ENCODE peak calls at places on chromosome 16, in four cellular contexts. S is AG09309, H is HCT116, Z is psoas muscle. T is an unnamed sample.

GRCh38 chr16:10635367-10636021 is 55.1 kb upstream of the EMP2 start:
- DNase-seq in Z (no peak), S (no peak), H (no peak), T (no peak)

GRCh38 chr16:83473109-83473508 is 334.7 kb upstream of the HSBP1 start:
- DNase-seq in S (peak), H (no peak), Z (no peak), T (no peak)

GRCh38 chr16:12208341-12209035 is 232.0 kb downstream of the SNX29 start:
- DNase-seq in S (no peak), H (no peak), Z (no peak), T (no peak)

GRCh38 chr16:23245268-23245667 is 56.8 kb upstream of the SCNN1B start:
- DNase-seq in S (no peak), Z (no peak), H (no peak), T (no peak)

GRCh38 chr16:82621796-82622195 is 5.0 kb upstream of the CDH13 start:
- DNase-seq in Z (no peak), S (no peak), H (no peak), T (no peak)

GRCh38 chr16:85853641-85854545 is 45.1 kb upstream of the IRF8 start:
- DNase-seq in S (no peak), Z (no peak), H (no peak), T (no peak)

GRCh38 chr16:16188827-16189226 is 34.5 kb downstream of the ABCC6 start:
- DNase-seq in S (no peak), Z (no peak), H (no peak), T (no peak)

GRCh38 chr16:88387941-88388627 is 5.3 kb downstream of the ZNF469 start:
- DNase-seq in S (no peak), H (no peak), Z (peak), T (no peak)

GRCh38 chr16:50692999-50693781 is at the start of gene NOD2:
- DNase-seq in S (no peak), H (no peak), Z (no peak), T (no peak)

GRCh38 chr16:61887903-61888302 is 148.3 kb downstream of the CDH8 start:
- DNase-seq in S (peak), Z (no peak), H (no peak), T (no peak)

GRCh38 chr16:73214825-73215481 is 167.0 kb upstream of the ZFHX3 start:
- DNase-seq in H (no peak), S (peak), Z (no peak), T (peak)

GRCh38 chr16:6643083-6643686 is 689.5 kb upstream of the RBFOX1 start:
- DNase-seq in Z (no peak), S (peak), H (no peak), T (peak)

GRCh38 chr16:2702871-2703745 is 16.9 kb downstream of the PRSS27 start:
- DNase-seq in S (no peak), Z (peak), H (no peak), T (no peak)

GRCh38 chr16:15811778-15812750 is 44.8 kb downstream of the MYH11 start:
- DNase-seq in S (peak), Z (no peak), H (no peak), T (peak)

GRCh38 chr16:6725634-6726331 is 606.9 kb upstream of the RBFOX1 start:
- DNase-seq in H (no peak), S (no peak), Z (no peak), T (no peak)

GRCh38 chr16:87499189-87499486 is 6.3 kb upstream of the ZCCHC14 start:
- DNase-seq in Z (no peak), H (no peak), S (peak), T (no peak)

GRCh38 chr16:84616515-84616914 is 1.4 kb downstream of the COTL1 start:
- DNase-seq in H (no peak), Z (no peak), S (no peak), T (no peak)

GRCh38 chr16:82094942-82095540 is 60.0 kb downstream of the HSD17B2 start:
- DNase-seq in S (no peak), H (no peak), Z (no peak), T (no peak)

GRCh38 chr16:2737238-2737605 is 15.2 kb upstream of the SRRM2 start:
- DNase-seq in Z (no peak), S (no peak), H (no peak), T (no peak)

GRCh38 chr16:5490499-5490898 is 392.9 kb upstream of the EEF2KMT start:
- DNase-seq in Z (no peak), H (peak), S (no peak), T (no peak)

GRCh38 chr16:86508028-86508946 is 2.0 kb upstream of the FOXF1 start:
- DNase-seq in S (no peak), Z (no peak), H (no peak), T (no peak)

GRCh38 chr16:23570992-23571632 is 13.6 kb downstream of the UBFD1 start:
- DNase-seq in Z (no peak), S (no peak), H (no peak), T (no peak)

GRCh38 chr16:11112723-11113348 is 143.2 kb downstream of the SOCS1 start:
- DNase-seq in H (no peak), S (no peak), Z (no peak), T (no peak)

GRCh38 chr16:67936876-67937605 is 391 bp upstream of the PSMB10 start:
- DNase-seq in H (no peak), Z (no peak), S (no peak), T (no peak)

GRCh38 chr16:89491974-89492687 is 1.8 kb upstream of the ANKRD11 start:
- DNase-seq in Z (no peak), S (no peak), H (no peak), T (no peak)

GRCh38 chr16:86096850-86097249 is 197.9 kb downstream of the IRF8 start:
- DNase-seq in H (no peak), S (no peak), Z (no peak), T (no peak)

GRCh38 chr16:3596101-3596861 is 15.1 kb downstream of the SLX4 start:
- DNase-seq in S (no peak), Z (no peak), H (no peak), T (no peak)

DNA sequence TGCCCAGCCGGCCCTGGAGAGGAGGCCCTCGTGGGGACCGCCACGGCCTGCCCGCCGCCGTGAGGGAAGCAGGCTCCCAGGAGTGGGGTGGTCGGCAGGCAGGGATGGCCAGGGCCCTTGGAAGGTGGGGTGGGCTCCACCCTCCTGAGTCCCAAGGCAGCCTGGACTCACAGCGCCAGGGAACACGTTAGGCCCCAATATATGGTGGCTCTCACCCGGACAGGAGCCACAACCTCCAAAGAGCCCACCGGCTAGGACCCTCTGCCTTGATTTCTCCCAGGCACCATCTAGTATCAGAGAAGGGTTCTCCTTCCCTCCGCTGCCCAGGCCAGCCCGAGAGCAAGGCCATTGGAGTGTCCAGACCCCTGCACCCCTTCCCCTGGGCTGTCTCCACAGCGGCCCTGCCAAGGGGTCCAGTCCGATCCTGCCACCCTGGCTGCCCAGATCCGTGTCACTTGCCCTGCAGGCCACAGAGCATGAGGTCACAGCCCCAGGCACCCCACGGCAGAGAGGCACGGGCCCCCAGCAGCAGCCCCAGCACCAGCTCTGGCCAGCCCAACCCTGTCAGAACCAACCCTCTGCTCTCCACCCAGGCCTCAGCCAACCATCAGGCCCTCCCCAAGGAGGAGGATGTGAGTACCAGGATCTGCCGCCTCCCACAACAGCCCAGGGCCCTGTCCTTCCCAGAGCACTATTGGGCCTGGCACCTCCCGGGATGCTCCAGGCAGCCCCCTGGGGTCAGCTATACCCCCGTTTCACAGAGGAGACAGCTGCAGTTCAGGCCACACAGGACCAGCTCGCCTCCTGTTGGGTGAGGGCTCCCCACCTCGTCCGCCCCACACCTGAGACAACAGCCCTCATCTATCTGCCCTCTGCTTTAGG is 1.1 kb upstream of the AXIN1 start:
- DNase-seq in H (no peak), S (no peak), Z (no peak), T (no peak)
- H3K4me3 ChIP-seq in H (peak), S (no peak), Z (peak), T (peak)

DNA sequence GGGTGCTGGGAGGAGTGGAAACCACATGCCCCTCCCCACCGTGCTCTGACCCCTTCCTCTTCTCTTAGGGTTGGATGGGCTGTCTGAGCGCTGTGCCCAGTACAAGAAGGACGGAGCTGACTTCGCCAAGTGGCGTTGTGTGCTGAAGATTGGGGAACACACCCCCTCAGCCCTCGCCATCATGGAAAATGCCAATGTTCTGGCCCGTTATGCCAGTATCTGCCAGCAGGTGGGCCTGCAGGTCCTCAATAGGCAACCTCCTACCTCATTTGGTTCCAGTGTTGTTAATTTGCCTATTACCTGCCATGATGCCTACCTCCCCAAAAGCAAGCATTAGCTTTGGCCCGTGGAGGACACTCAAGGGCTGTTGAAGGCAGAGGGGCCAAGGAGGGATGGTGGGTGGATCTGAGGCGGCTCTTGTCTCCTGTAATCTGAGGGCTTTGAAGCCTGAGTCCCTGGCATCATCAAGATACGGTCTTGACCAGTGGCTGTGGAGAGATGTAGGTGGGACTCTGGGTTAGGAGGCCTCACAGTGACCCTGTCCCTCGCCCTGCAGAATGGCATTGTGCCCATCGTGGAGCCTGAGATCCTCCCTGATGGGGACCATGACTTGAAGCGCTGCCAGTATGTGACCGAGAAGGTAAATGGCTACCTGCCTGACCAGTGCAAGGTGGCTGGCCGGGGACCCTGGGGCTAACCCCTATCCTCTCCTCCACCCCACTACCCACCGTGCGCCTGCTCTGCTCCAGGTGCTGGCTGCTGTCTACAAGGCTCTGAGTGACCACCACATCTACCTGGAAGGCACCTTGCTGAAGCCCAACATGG is 3.4 kb downstream of the ALDOA start:
- DNase-seq in H (no peak), Z (peak), S (no peak), T (no peak)
- H3K4me3 ChIP-seq in H (no peak), Z (peak), S (peak), T (peak)

GRCh38 chr16:55929184-55929583 is 54.0 kb upstream of the CES5A start:
- DNase-seq in H (no peak), S (no peak), Z (no peak), T (no peak)
- H3K4me3 ChIP-seq in H (no peak), S (no peak), Z (no peak), T (no peak)

GRCh38 chr16:27325736-27326135 is 12.0 kb downstream of the IL4R start:
- DNase-seq in H (no peak), Z (no peak), S (no peak), T (no peak)

GRCh38 chr16:27327586-27327915 is 13.8 kb downstream of the IL4R start:
- DNase-seq in S (no peak), Z (no peak), H (no peak), T (no peak)

GRCh38 chr16:27326251-27326650 is 12.5 kb downstream of the IL4R start:
- DNase-seq in Z (no peak), H (no peak), S (no peak), T (no peak)

GRCh38 chr16:27328937-27329336 is 15.2 kb downstream of the IL4R start:
- DNase-seq in Z (no peak), S (no peak), H (no peak), T (no peak)

DNA sequence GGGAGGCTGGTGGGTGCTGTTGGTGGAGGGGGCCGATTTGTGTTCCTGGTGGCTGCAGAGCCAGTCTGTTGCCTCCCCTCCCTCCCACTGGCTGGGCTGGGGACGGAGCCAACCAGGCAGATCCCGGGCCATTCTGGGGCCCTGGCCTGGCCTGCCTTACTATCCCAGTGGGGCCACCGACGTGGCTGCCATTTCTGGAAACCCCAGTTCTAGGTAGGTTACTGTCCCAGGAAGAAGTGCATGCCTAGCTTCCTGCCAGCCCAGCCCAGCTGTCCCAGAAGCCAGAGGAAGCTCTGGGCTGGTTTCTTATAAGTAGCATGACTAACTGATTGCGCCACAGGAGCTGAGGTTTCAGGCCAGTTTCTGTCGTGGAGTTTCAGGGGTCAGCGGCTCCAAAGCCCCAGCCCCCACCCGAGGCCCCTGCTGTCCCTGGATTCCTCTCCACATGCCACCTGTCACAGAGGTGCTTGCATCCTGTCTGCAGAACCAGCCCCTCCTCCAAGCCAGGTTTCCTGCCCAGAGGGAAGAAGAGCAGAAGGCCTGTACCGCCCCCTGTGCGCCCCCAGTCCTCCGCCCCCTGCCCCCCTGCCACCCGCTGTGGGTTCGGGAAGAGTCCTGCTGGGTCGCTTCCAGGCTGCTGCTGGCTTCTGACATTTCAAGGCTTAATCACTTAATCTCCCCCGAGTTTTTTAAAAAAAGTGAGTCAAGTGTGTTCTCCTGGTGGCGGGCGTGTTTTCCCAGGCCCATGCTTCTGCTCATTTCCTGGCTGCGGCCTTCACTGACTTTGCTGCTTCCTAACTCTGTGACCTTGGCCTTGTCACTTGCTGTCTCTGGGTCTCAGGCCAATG is 13.2 kb downstream of the IL4R start:
- DNase-seq in S (peak), Z (peak), H (peak), T (peak)
- H3K4me3 ChIP-seq in S (no peak), Z (peak), H (no peak), T (no peak)

GRCh38 chr16:70428178-70428998 is 10.5 kb downstream of the ST3GAL2 start:
- DNase-seq in H (peak), Z (peak), S (peak), T (peak)
- H3K4me3 ChIP-seq in H (peak), Z (peak), S (no peak), T (no peak)

GRCh38 chr16:21599158-21599993 is at the start of gene METTL9:
- DNase-seq in H (peak), Z (peak), S (peak), T (peak)
- H3K4me3 ChIP-seq in H (peak), Z (peak), S (peak), T (peak)

DNA sequence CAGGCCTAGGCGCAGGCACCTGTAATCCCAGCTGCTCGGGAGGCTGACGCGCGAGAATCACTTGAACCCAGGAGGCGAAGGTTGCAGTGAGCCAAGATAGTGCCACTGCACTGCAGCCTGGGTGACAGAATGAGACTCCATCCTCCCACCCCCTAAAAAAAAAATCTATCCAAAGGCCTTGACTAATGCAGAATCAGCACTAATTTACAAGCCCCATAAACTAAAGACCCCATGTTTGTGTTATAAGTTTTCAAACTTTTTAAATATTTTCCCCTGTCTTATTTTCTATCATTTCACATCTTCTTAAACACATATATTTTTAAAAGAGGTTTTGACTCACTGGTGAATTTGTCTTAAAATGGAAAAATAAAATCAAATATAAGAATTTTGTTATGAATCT is 713.1 kb downstream of the WWOX start:
- DNase-seq in H (no peak), S (no peak), Z (no peak), T (no peak)
- H3K4me3 ChIP-seq in H (no peak), S (no peak), Z (no peak), T (no peak)

GRCh38 chr16:46688657-46689491 is at the start of gene VPS35:
- DNase-seq in S (peak), Z (peak), H (peak), T (peak)

GRCh38 chr16:46693598-46693997 is 4.1 kb downstream of the ORC6 start:
- DNase-seq in H (no peak), Z (no peak), S (no peak), T (no peak)

GRCh38 chr16:46689492-46690280 is at the start of gene ORC6:
- DNase-seq in H (peak), S (peak), Z (peak), T (peak)

GRCh38 chr16:46690281-46691178 is 1.1 kb downstream of the ORC6 start:
- DNase-seq in H (no peak), Z (no peak), S (no peak), T (no peak)

DNA sequence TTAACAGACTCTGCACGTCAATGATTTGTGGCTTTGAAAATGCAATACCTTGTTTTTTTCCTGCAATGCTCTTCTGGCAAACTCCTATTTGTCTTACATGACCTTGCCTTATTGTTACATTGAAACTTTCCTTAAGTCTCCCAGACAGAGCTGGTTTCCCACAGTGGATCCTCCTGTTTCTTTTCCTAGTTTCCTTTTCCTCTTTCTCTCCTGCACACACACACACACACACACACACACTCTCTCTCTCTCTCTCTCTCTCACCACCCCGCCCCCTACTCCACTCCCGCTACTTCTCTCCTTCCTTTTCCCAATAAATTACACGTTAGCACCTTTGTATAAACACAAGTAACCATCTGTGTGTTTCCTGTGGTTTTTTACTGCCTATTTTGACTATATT is 2.3 kb downstream of the ORC6 start:
- DNase-seq in Z (no peak), S (no peak), H (no peak), T (no peak)
- H3K4me3 ChIP-seq in Z (no peak), S (no peak), H (no peak), T (peak)

GRCh38 chr16:66065869-66066403 is 300.6 kb upstream of the CDH5 start:
- DNase-seq in S (no peak), Z (no peak), H (no peak), T (no peak)
- H3K4me3 ChIP-seq in S (no peak), Z (no peak), H (no peak), T (no peak)

GRCh38 chr16:9096416-9096952 is 5.0 kb downstream of the HAPSTR1 start:
- DNase-seq in H (no peak), S (no peak), Z (no peak), T (no peak)
- H3K4me3 ChIP-seq in H (no peak), S (no peak), Z (peak), T (no peak)

T was measured in HFF-Myc.